ENCODE peak calls at places on chromosomes 13 and 19, in eight cellular contexts. M is esophagus squamous epithelium, H is Karpas-422, G is uterus, T is prostate gland, F is IMR-90, L is Peyer's patch, J is osteoblast. N is an unnamed sample.

GRCh38 chr13:67133476-67133875 is 96.7 kb downstream of the PCDH9 start:
- DNase-seq in T (no peak), M (no peak), F (peak; percentile 23), H (no peak), G (no peak), L (no peak), J (no peak), N (no peak)

GRCh38 chr13:35475960-35476943 is at the start of gene MAB21L1:
- DNase-seq in L (no peak), F (peak; percentile 19), M (no peak), J (peak; percentile 96), G (no peak), H (peak; percentile 67), T (peak; percentile 30), N (peak; percentile 45)

GRCh38 chr19:42401365-42402303 is 11.5 kb upstream of the CNFN start:
- DNase-seq in M (no peak), T (peak; percentile 88), F (peak; percentile 73), G (peak; percentile 79), H (peak; percentile 91), J (peak; percentile 97), L (peak; percentile 94), N (peak; percentile 79)

GRCh38 chr13:65864039-65864438 is 1366.1 kb downstream of the PCDH9 start:
- DNase-seq in H (no peak), M (no peak), G (no peak), F (no peak), L (no peak), J (no peak), T (no peak), N (no peak)

GRCh38 chr19:12867120-12868099 is 13.8 kb downstream of the DNASE2 start:
- DNase-seq in G (peak; percentile 57), M (no peak), T (peak; percentile 41), H (peak; percentile 83), L (peak; percentile 80), J (peak; percentile 96), F (peak; percentile 43), N (no peak)

GRCh38 chr13:94178625-94179244 is 300.7 kb downstream of the DCT start:
- DNase-seq in G (no peak), H (no peak), L (no peak), J (no peak), F (peak; percentile 37), T (peak; percentile 39), M (no peak), N (no peak)

GRCh38 chr19:47628058-47628771 is 19.3 kb downstream of the BICRA start:
- DNase-seq in H (no peak), F (no peak), L (no peak), T (no peak), G (no peak), M (no peak), J (peak; percentile 29), N (no peak)

GRCh38 chr19:19458110-19458816 is 52.8 kb downstream of the GATAD2A start:
- DNase-seq in M (no peak), F (no peak), J (no peak), H (no peak), L (no peak), G (no peak), T (no peak), N (no peak)

GRCh38 chr13:20258208-20258962 is 26.3 kb upstream of the GJB6 start:
- DNase-seq in H (no peak), J (no peak), G (no peak), F (no peak), M (no peak), L (no peak), T (peak; percentile 27), N (no peak)

GRCh38 chr13:30303269-30303668 is 4.1 kb downstream of the KATNAL1 start:
- DNase-seq in M (no peak), F (no peak), L (no peak), T (no peak), J (no peak), G (no peak), H (peak; percentile 56), N (no peak)

GRCh38 chr13:90402613-90403012 is 944.9 kb upstream of the MIR17HG start:
- DNase-seq in M (no peak), F (no peak), H (no peak), G (no peak), T (no peak), L (no peak), J (no peak), N (no peak)

GRCh38 chr19:29485293-29485692 is 40.5 kb upstream of the VSTM2B start:
- DNase-seq in H (no peak), T (peak; percentile 1), F (no peak), J (no peak), L (no peak), M (no peak), G (no peak), N (peak; percentile 47)

GRCh38 chr19:9847087-9847671 is 12.1 kb downstream of the PIN1 start:
- DNase-seq in T (peak; percentile 50), G (peak; percentile 73), H (peak; percentile 67), L (no peak), M (no peak), F (peak; percentile 97), J (peak; percentile 100), N (peak; percentile 58)

GRCh38 chr19:38975214-38975860 is at the start of gene FBXO17:
- DNase-seq in L (no peak), J (peak; percentile 87), G (peak; percentile 75), M (no peak), T (peak; percentile 42), H (no peak), F (peak; percentile 63), N (peak; percentile 81)

GRCh38 chr19:55383279-55383788 is 758 bp downstream of the TMEM238 start:
- DNase-seq in F (no peak), G (no peak), J (no peak), H (no peak), M (no peak), L (no peak), T (no peak), N (no peak)

GRCh38 chr19:23996549-23996948 is 81.9 kb downstream of the ZNF726 start:
- DNase-seq in M (no peak), J (peak; percentile 48), T (no peak), L (no peak), F (no peak), G (no peak), H (peak; percentile 58), N (no peak)

GRCh38 chr19:41641879-41642485 is 15.1 kb upstream of the CEACAM4 start:
- DNase-seq in T (peak; percentile 67), F (peak; percentile 37), G (no peak), J (peak; percentile 94), L (peak; percentile 65), M (no peak), H (peak; percentile 87), N (no peak)

GRCh38 chr13:41613984-41614581 is 156.7 kb downstream of the RGCC start:
- DNase-seq in F (peak; percentile 96), J (peak; percentile 58), G (peak; percentile 74), M (no peak), L (no peak), T (no peak), H (no peak), N (peak; percentile 41)

GRCh38 chr19:12783226-12783848 is 7.9 kb upstream of the JUNB start:
- DNase-seq in F (no peak), T (no peak), J (peak; percentile 86), M (no peak), G (no peak), H (peak; percentile 44), L (no peak), N (no peak)

GRCh38 chr13:98173431-98173921 is 3.6 kb downstream of the RNF113B start:
- DNase-seq in J (peak; percentile 94), T (peak; percentile 29), G (peak; percentile 43), F (peak; percentile 99), M (no peak), H (no peak), L (no peak), N (peak; percentile 44)

GRCh38 chr19:52956917-52957316 is 5.8 kb downstream of the ZNF816 start:
- DNase-seq in L (no peak), T (no peak), H (no peak), M (no peak), J (no peak), G (no peak), F (no peak), N (no peak)
- H3K4me1 ChIP-seq in L (no peaks in the 10 kb centered on the region), T (no peaks in the 10 kb centered on the region), H (peaks cover 10% of the 10 kb centered on the region), M (peaks cover 3% of the 10 kb centered on the region), J (peaks cover 6% of the 10 kb centered on the region), G (no peaks in the 10 kb centered on the region), F (peaks cover 2% of the 10 kb centered on the region), N (no peaks in the 10 kb centered on the region)

DNA sequence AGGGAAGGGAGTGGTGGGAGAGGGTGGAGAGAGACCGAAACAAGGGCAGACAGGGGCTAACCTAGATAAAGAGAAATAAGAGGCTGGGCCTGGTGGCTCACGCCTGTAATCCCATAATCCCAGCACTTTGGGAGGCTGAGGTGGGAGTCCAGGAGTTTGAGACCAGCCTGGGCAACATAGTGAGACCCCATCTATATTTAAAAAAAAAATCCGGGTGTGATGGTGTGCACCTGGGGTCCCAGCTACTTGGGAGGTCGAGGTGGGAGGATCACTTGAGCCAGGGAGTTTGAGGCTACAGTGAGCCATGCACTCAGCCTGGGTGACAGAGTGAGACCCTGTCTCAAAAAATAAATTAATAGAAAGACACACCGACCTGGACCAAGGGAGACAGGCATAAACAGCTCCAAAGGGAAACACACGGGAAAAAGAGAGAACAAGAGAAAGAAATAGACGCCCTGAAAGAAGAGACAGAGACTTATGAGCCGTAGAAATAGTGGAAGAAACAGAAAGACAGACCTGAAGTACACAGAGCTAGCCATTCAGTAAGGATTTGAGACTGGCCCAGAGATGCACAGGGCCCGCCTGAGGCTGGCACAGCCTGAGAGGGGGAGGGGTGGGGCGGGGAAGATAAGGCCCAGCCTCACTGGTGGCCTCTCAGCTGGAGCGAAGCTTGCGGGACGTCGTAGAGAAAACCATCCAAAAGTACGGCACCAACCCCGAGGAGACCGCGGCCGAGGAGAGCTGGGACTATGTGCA is 2.2 kb downstream of the CD37 start:
- DNase-seq in J (no peak), H (peak; percentile 94), T (no peak), G (no peak), F (no peak), L (peak; percentile 14), M (no peak), N (no peak)
- H3K4me1 ChIP-seq in J (peaks cover 8% of the 10 kb centered on the region), H (peaks cover 86% of the 10 kb centered on the region), T (no peaks in the 10 kb centered on the region), G (peaks cover 4% of the 10 kb centered on the region), F (no peaks in the 10 kb centered on the region), L (peaks cover 40% of the 10 kb centered on the region), M (peaks cover 27% of the 10 kb centered on the region), N (peaks cover 6% of the 10 kb centered on the region)

DNA sequence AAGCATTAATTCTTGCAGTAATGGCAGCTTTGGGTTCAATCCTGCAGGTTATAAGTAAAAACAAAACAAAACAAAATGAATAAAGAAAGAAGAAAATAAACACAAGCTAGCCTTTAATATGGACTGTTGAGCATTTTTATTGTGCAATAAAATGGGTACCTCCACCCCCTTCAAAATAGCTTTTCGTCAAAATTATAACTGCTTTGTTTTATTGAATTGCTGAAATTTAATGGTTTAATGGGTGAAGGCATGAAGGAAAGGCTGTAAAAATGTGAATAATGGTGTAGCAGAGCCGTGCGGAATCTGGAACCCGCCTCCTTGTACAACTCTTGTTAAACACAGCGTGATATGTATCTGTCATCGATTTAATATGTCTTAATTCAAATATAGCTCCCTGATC is 2.2 kb upstream of the ZIC5 start:
- DNase-seq in F (no peak), T (no peak), M (no peak), G (no peak), J (no peak), L (no peak), H (no peak), N (no peak)
- H3K4me1 ChIP-seq in F (peaks cover 2% of the 10 kb centered on the region), T (peaks cover 9% of the 10 kb centered on the region), M (peaks cover 21% of the 10 kb centered on the region), G (peaks cover 17% of the 10 kb centered on the region), J (no peaks in the 10 kb centered on the region), L (peaks cover 11% of the 10 kb centered on the region), H (no peaks in the 10 kb centered on the region), N (peaks cover 34% of the 10 kb centered on the region)

DNA sequence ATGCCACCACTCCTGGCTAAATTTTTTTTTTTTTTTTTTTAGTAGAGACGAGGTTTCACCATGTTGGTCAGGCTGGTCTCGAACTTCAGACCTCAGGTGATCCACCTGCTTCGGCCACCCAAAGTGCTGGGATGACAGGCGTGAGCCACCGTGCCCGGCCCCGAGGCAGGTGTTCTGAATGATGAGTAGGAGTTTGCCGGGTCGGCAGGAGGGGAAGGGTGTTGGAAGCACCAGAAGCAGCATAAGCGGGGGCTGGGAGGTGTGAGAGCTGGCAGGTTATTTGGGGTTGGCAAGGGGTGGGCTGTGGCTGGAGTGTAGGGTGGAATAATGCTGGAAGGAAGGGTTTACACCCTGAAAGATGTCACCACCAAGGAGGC is 1.8 kb downstream of the SPPL2B start:
- DNase-seq in L (no peak), J (no peak), H (no peak), G (no peak), F (no peak), M (no peak), T (no peak), N (no peak)
- H3K4me1 ChIP-seq in L (peaks cover 40% of the 10 kb centered on the region), J (peaks cover 19% of the 10 kb centered on the region), H (peaks cover 47% of the 10 kb centered on the region), G (peaks cover 24% of the 10 kb centered on the region), F (peaks cover 4% of the 10 kb centered on the region), M (peaks cover 44% of the 10 kb centered on the region), T (peaks cover 14% of the 10 kb centered on the region), N (peaks cover 32% of the 10 kb centered on the region)